ENCODE peak calls at places on chromosome 2, in seven cellular contexts. One of them, this sample, is unnamed.

GRCh38 chr2:66434679-66435548 is at the start of gene MEIS1:
- DNase-seq in CD4-positive, alpha-beta T cell: no peak
- DNase-seq in mesendoderm: peak; percentile 91
- DNase-seq in breast epithelium: peak; percentile 89
- DNase-seq in naive B cell: peak; percentile 24
- DNase-seq in occipital lobe: peak; percentile 92
- DNase-seq in fibroblast of lung: peak; percentile 100
- DNase-seq in this sample: peak; percentile 92

GRCh38 chr2:6372317-6372903 is 493.3 kb downstream of the CMPK2 start:
- DNase-seq in breast epithelium: no peak
- DNase-seq in mesendoderm: no peak
- DNase-seq in CD4-positive, alpha-beta T cell: no peak
- DNase-seq in fibroblast of lung: peak; percentile 16
- DNase-seq in naive B cell: no peak
- DNase-seq in occipital lobe: no peak
- DNase-seq in this sample: no peak

GRCh38 chr2:174623690-174624089 is 26.1 kb upstream of the WIPF1 start:
- DNase-seq in naive B cell: no peak
- DNase-seq in breast epithelium: no peak
- DNase-seq in CD4-positive, alpha-beta T cell: no peak
- DNase-seq in occipital lobe: no peak
- DNase-seq in fibroblast of lung: no peak
- DNase-seq in mesendoderm: no peak
- DNase-seq in this sample: no peak

GRCh38 chr2:26521054-26521912 is 43.4 kb upstream of the OTOF start:
- DNase-seq in breast epithelium: no peak
- DNase-seq in CD4-positive, alpha-beta T cell: no peak
- DNase-seq in mesendoderm: peak; percentile 70
- DNase-seq in naive B cell: no peak
- DNase-seq in fibroblast of lung: no peak
- DNase-seq in occipital lobe: no peak
- DNase-seq in this sample: peak; percentile 37

GRCh38 chr2:129164220-129164619 is 815.2 kb upstream of the RAB6C start:
- DNase-seq in CD4-positive, alpha-beta T cell: no peak
- DNase-seq in occipital lobe: no peak
- DNase-seq in fibroblast of lung: no peak
- DNase-seq in naive B cell: no peak
- DNase-seq in mesendoderm: no peak
- DNase-seq in breast epithelium: no peak
- DNase-seq in this sample: no peak

GRCh38 chr2:53422979-53423378 is 344.6 kb upstream of the CHAC2 start:
- DNase-seq in occipital lobe: no peak
- DNase-seq in mesendoderm: peak; percentile 82
- DNase-seq in CD4-positive, alpha-beta T cell: no peak
- DNase-seq in naive B cell: no peak
- DNase-seq in breast epithelium: no peak
- DNase-seq in fibroblast of lung: peak; percentile 78
- DNase-seq in this sample: peak; percentile 63

GRCh38 chr2:183038341-183039300 is at the start of gene NCKAP1:
- DNase-seq in fibroblast of lung: peak; percentile 81
- DNase-seq in breast epithelium: peak; percentile 89
- DNase-seq in naive B cell: peak; percentile 46
- DNase-seq in CD4-positive, alpha-beta T cell: peak; percentile 73
- DNase-seq in occipital lobe: peak; percentile 75
- DNase-seq in mesendoderm: peak; percentile 92
- DNase-seq in this sample: peak; percentile 66

GRCh38 chr2:32357545-32358482 is 991 bp downstream of the BIRC6 start:
- DNase-seq in mesendoderm: peak; percentile 70
- DNase-seq in occipital lobe: no peak
- DNase-seq in fibroblast of lung: peak; percentile 38
- DNase-seq in naive B cell: peak; percentile 1
- DNase-seq in CD4-positive, alpha-beta T cell: peak; percentile 13
- DNase-seq in breast epithelium: no peak
- DNase-seq in this sample: peak; percentile 62

GRCh38 chr2:161362568-161363166 is 53.4 kb upstream of the TBR1 start:
- DNase-seq in naive B cell: no peak
- DNase-seq in occipital lobe: no peak
- DNase-seq in fibroblast of lung: no peak
- DNase-seq in CD4-positive, alpha-beta T cell: no peak
- DNase-seq in mesendoderm: no peak
- DNase-seq in breast epithelium: no peak
- DNase-seq in this sample: no peak

GRCh38 chr2:210169871-210170441 is 1.3 kb downstream of the KANSL1L start:
- DNase-seq in mesendoderm: no peak
- DNase-seq in naive B cell: peak; percentile 6
- DNase-seq in fibroblast of lung: peak; percentile 85
- DNase-seq in CD4-positive, alpha-beta T cell: no peak
- DNase-seq in occipital lobe: no peak
- DNase-seq in breast epithelium: no peak
- DNase-seq in this sample: no peak

GRCh38 chr2:158214431-158214830 is 112.8 kb downstream of the UPP2 start:
- DNase-seq in CD4-positive, alpha-beta T cell: no peak
- DNase-seq in breast epithelium: no peak
- DNase-seq in naive B cell: peak; percentile 9
- DNase-seq in mesendoderm: no peak
- DNase-seq in fibroblast of lung: peak; percentile 45
- DNase-seq in occipital lobe: no peak
- DNase-seq in this sample: no peak

GRCh38 chr2:189210250-189211075 is 30.9 kb upstream of the COL5A2 start:
- DNase-seq in occipital lobe: no peak
- DNase-seq in fibroblast of lung: peak; percentile 99
- DNase-seq in mesendoderm: peak; percentile 80
- DNase-seq in CD4-positive, alpha-beta T cell: no peak
- DNase-seq in naive B cell: no peak
- DNase-seq in breast epithelium: no peak
- DNase-seq in this sample: no peak

GRCh38 chr2:73859721-73860586 is 31.2 kb downstream of the STAMBP start:
- DNase-seq in fibroblast of lung: peak; percentile 82
- DNase-seq in occipital lobe: no peak
- DNase-seq in naive B cell: no peak
- DNase-seq in breast epithelium: no peak
- DNase-seq in CD4-positive, alpha-beta T cell: no peak
- DNase-seq in mesendoderm: peak; percentile 21
- DNase-seq in this sample: no peak

GRCh38 chr2:222756362-222756831 is 84.9 kb downstream of the MOGAT1 start:
- DNase-seq in breast epithelium: no peak
- DNase-seq in occipital lobe: no peak
- DNase-seq in fibroblast of lung: no peak
- DNase-seq in CD4-positive, alpha-beta T cell: no peak
- DNase-seq in naive B cell: no peak
- DNase-seq in mesendoderm: no peak
- DNase-seq in this sample: no peak

GRCh38 chr2:120976501-120977307 is 241.0 kb downstream of the GLI2 start:
- DNase-seq in breast epithelium: no peak
- DNase-seq in occipital lobe: no peak
- DNase-seq in CD4-positive, alpha-beta T cell: no peak
- DNase-seq in mesendoderm: no peak
- DNase-seq in fibroblast of lung: no peak
- DNase-seq in naive B cell: no peak
- DNase-seq in this sample: no peak

GRCh38 chr2:27049422-27050280 is 1.8 kb upstream of the AGBL5 start:
- DNase-seq in mesendoderm: no peak
- DNase-seq in breast epithelium: no peak
- DNase-seq in naive B cell: peak; percentile 55
- DNase-seq in fibroblast of lung: no peak
- DNase-seq in occipital lobe: no peak
- DNase-seq in CD4-positive, alpha-beta T cell: peak; percentile 22
- DNase-seq in this sample: peak; percentile 61

GRCh38 chr2:225670111-225670974 is 270.8 kb downstream of the NYAP2 start:
- DNase-seq in naive B cell: no peak
- DNase-seq in fibroblast of lung: peak; percentile 81
- DNase-seq in mesendoderm: peak; percentile 40
- DNase-seq in breast epithelium: no peak
- DNase-seq in occipital lobe: no peak
- DNase-seq in CD4-positive, alpha-beta T cell: no peak
- DNase-seq in this sample: peak; percentile 9

GRCh38 chr2:34545486-34546136 is 946.5 kb upstream of the FAM98A start:
- DNase-seq in CD4-positive, alpha-beta T cell: no peak
- DNase-seq in mesendoderm: no peak
- DNase-seq in occipital lobe: no peak
- DNase-seq in breast epithelium: no peak
- DNase-seq in naive B cell: no peak
- DNase-seq in fibroblast of lung: no peak
- DNase-seq in this sample: no peak

GRCh38 chr2:46001290-46001689 is 295.9 kb upstream of the EPAS1 start:
- DNase-seq in CD4-positive, alpha-beta T cell: no peak
- DNase-seq in breast epithelium: no peak
- DNase-seq in fibroblast of lung: no peak
- DNase-seq in naive B cell: no peak
- DNase-seq in occipital lobe: no peak
- DNase-seq in mesendoderm: no peak
- DNase-seq in this sample: no peak

GRCh38 chr2:10798783-10799182 is 13.8 kb downstream of the PDIA6 start:
- DNase-seq in naive B cell: no peak
- DNase-seq in breast epithelium: no peak
- DNase-seq in occipital lobe: no peak
- DNase-seq in CD4-positive, alpha-beta T cell: no peak
- DNase-seq in fibroblast of lung: no peak
- DNase-seq in mesendoderm: peak; percentile 51
- DNase-seq in this sample: no peak

GRCh38 chr2:168536925-168537466 is 80.9 kb downstream of the CERS6 start:
- DNase-seq in fibroblast of lung: no peak
- DNase-seq in mesendoderm: peak; percentile 40
- DNase-seq in occipital lobe: no peak
- DNase-seq in breast epithelium: no peak
- DNase-seq in naive B cell: no peak
- DNase-seq in CD4-positive, alpha-beta T cell: no peak
- DNase-seq in this sample: no peak

GRCh38 chr2:45168731-45169338 is 159.6 kb upstream of the SIX2 start:
- DNase-seq in CD4-positive, alpha-beta T cell: no peak
- DNase-seq in fibroblast of lung: no peak
- DNase-seq in mesendoderm: no peak
- DNase-seq in naive B cell: no peak
- DNase-seq in breast epithelium: no peak
- DNase-seq in occipital lobe: no peak
- DNase-seq in this sample: no peak

GRCh38 chr2:33166287-33166881 is 219.6 kb downstream of the LTBP1 start:
- DNase-seq in occipital lobe: no peak
- DNase-seq in fibroblast of lung: peak; percentile 77
- DNase-seq in naive B cell: no peak
- DNase-seq in mesendoderm: no peak
- DNase-seq in breast epithelium: no peak
- DNase-seq in CD4-positive, alpha-beta T cell: no peak
- DNase-seq in this sample: no peak

GRCh38 chr2:45439788-45440773 is 171.0 kb downstream of the SRBD1 start:
- DNase-seq in naive B cell: no peak
- DNase-seq in fibroblast of lung: peak; percentile 45
- DNase-seq in breast epithelium: no peak
- DNase-seq in occipital lobe: no peak
- DNase-seq in CD4-positive, alpha-beta T cell: no peak
- DNase-seq in mesendoderm: no peak
- DNase-seq in this sample: peak; percentile 93

This sample was measured in OCI-LY7.